ENCODE peak calls at places on chromosomes 12 and 14, in five cellular contexts. S, R, Q, U and I are unnamed samples. For H3K4me1, the result is how much of the 10 kb centered on the place peaks cover.

GRCh38 chr12:122064780-122065588 is 13.6 kb upstream of the MLXIP start:
- DNase-seq in R (peak), U (peak), S (peak), Q (peak), I (no peak)

GRCh38 chr12:64088431-64089349 is 133.4 kb downstream of the KICS2 start:
- DNase-seq in S (peak), Q (no peak), U (peak), R (peak), I (peak)

GRCh38 chr14:61561144-61561543 is 134.2 kb upstream of the HIF1A start:
- DNase-seq in S (peak), R (no peak), U (peak), Q (peak), I (no peak)

GRCh38 chr12:108704527-108704926 is 26.8 kb downstream of the CORO1C start:
- DNase-seq in U (no peak), S (no peak), R (no peak), Q (no peak), I (no peak)

GRCh38 chr12:110807640-110808039 is 39.1 kb upstream of the CCDC63 start:
- DNase-seq in R (no peak), U (no peak), S (no peak), Q (no peak), I (no peak)

GRCh38 chr12:92034858-92035401 is 110.7 kb downstream of the BTG1 start:
- DNase-seq in Q (no peak), S (peak), R (peak), U (peak), I (no peak)

GRCh38 chr12:114015851-114016250 is 49.7 kb upstream of the RBM19 start:
- DNase-seq in S (no peak), U (no peak), Q (peak), R (no peak), I (no peak)

GRCh38 chr12:6936642-6937480 is 6.8 kb upstream of the RNU7-1 start:
- DNase-seq in S (no peak), Q (no peak), U (no peak), R (peak), I (no peak)

GRCh38 chr14:92570863-92571262 is 57.3 kb downstream of the RIN3 start:
- DNase-seq in S (no peak), R (no peak), U (no peak), Q (no peak), I (no peak)

GRCh38 chr12:25852792-25853191 is 105.7 kb upstream of the RASSF8 start:
- DNase-seq in U (peak), R (no peak), S (peak), Q (no peak), I (no peak)

GRCh38 chr12:459050-459429 is 699 bp upstream of the B4GALNT3 start:
- DNase-seq in R (no peak), Q (no peak), U (no peak), S (no peak), I (no peak)

GRCh38 chr14:68705741-68706283 is 87.1 kb downstream of the ZFP36L1 start:
- DNase-seq in U (no peak), S (no peak), Q (no peak), R (no peak), I (no peak)

GRCh38 chr14:105059035-105059916 is 6.0 kb downstream of the GPR132 start:
- DNase-seq in R (peak), U (no peak), S (no peak), Q (peak), I (no peak)

GRCh38 chr12:13206560-13206897 is 10.0 kb downstream of the EMP1 start:
- DNase-seq in R (no peak), S (no peak), U (no peak), Q (no peak), I (no peak)

GRCh38 chr12:13205809-13206559 is 9.5 kb downstream of the EMP1 start:
- DNase-seq in Q (no peak), S (peak), U (peak), R (no peak), I (no peak)

GRCh38 chr12:13200841-13201240 is 4.3 kb downstream of the EMP1 start:
- DNase-seq in Q (no peak), S (no peak), U (no peak), R (no peak), I (no peak)

GRCh38 chr12:13203028-13203922 is 6.7 kb downstream of the EMP1 start:
- DNase-seq in Q (peak), S (no peak), U (peak), R (peak), I (no peak)

DNA sequence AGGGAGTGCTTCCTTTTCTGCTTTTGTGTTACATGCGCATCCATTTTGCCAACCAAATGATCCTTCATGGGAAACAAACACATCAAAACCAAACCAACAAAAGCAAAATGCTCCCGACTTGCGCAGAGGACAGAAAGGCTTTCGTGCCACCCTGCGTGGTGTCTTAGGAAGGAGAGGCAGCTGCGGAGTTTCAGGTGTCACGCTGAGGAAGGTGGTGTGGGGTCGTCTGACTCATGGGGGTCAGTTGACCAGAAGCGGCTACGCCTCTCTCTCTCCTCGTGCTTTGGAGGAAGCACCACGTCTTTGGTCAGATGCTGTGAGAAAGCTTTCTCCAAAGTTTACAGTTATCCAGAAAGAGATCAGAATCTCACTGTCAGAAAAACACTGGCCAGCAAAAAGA is 7.9 kb downstream of the EMP1 start:
- DNase-seq in S (peak), Q (peak), U (peak), R (no peak), I (no peak)
- H3K4me1 ChIP-seq in S (half or more), Q (under half), U (under half), R (under half), I (under half)

DNA sequence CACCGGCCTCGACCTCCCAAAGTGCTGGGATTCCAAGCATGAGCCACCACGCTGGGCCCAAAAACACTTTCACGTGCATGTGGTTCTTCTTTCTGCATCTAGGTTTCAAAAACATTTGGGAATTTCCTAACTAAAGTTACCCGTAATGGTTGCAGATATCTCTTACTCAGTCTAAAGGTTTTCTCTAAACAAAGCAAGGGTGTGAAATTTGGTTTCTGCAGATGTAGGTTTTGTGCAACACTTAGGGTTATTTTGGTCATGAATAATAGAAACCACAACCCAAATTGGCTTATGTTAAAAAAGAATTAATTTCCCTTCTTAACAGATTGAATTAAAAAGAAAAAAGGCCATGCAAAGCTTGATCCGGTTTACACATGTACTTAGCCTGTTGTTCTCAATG is 491.4 kb upstream of the FLRT2 start:
- DNase-seq in U (no peak), Q (no peak), R (no peak), S (no peak), I (no peak)
- H3K4me3 ChIP-seq in U (no peak), Q (no peak), R (no peak), S (no peak), I (no peak)

DNA sequence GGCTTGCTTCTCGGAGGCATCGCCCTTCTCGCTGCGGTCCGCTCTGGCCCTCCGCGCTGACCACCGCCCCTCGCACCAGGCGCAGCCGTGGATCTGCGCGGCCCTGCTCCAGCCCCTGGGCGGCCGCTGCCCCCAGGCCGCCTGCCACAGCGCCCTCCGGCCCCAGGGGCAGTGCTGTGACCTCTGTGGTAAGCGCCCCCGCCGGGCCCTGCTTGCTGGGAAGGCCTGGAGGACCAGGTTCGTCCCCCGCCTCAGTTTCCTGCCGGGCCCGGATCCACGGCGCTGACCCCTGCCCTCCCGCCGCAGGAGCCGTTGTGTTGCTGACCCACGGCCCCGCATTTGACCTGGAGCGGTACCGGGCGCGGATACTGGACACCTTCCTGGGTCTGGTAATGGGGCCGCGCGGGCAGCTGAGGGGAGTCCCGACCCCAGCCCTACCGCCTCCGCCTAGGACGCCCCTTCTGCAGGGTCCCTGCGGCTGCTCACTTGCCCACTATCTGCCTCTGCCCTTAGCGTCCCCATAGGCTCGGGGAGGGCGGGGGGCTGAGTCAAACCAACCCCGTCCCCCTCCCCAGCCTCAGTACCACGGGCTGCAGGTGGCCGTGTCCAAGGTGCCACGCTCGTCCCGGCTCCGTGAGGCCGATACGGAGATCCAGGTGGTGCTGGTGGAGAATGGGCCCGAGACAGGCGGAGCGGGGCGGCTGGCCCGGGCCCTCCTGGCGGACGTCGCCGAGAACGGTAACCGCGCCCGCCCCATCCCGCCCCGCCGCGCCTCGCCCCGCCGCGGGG is 7.1 kb downstream of the AMN start:
- DNase-seq in U (no peak), S (no peak), Q (peak), R (peak), I (no peak)
- H3K27ac ChIP-seq in U (no peak), S (no peak), Q (no peak), R (no peak), I (no peak)

DNA sequence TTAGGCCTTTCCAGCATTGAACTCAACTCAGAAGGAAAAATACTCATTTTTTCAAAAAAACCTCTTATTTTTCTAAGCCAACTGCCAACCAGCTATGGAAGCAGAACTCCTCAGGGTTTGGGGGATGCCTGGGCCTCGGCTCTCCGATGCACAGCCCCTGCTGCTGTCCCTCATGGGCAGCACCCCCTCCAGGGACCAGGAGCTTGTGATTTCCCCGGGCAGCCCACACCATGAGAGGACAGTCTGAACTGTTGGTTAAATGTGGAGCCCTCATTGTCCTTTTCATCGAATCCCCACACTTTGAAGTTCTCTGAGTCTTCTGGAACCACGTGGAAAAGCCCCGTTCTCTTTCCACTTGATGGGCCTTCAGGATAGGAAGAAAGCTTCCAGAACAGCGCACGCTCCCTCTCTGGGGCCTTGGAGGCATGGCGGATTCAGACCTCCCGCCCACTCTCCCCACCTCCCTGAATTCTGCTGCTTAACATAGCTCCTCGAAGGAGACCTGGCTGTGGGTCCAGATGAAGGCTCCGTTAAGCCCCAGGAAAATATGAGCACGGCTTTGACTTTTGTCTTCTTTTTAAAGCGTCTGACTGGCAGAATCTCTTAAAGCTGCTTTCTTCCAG is 156.6 kb downstream of the CALM1 start:
- DNase-seq in S (no peak), U (no peak), Q (peak), R (peak), I (no peak)
- H3K4me1 ChIP-seq in S (under half), U (under half), Q (under half), R (under half), I (under half)

DNA sequence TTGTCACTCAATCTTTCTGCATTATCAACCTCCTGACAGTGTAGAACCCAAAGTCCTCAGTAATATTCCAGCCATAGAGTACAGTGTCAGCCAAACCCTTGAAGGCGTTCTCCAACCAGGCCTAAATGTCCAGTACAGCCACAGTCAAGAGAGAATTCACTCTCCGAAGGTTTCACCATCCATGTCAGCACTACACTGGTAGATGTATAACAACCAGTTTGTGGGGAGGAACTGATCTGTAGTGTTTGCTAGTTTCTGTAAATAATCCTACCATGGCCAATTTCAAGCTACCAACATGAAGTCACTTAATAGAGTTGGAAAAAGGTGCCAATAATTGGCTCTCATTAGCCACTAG is 456 bp upstream of the MDP1 start:
- DNase-seq in U (no peak), Q (no peak), S (no peak), R (no peak), I (no peak)
- H3K4me3 ChIP-seq in U (no peak), Q (no peak), S (peak), R (no peak), I (no peak)

GRCh38 chr14:99602054-99602787 is 1.8 kb downstream of the CCDC85C start:
- DNase-seq in S (no peak), Q (peak), U (no peak), R (no peak), I (no peak)
- H3K27ac ChIP-seq in S (peak), Q (no peak), U (peak), R (peak), I (no peak)

GRCh38 chr12:119375619-119376018 is 41.1 kb downstream of the CCDC60 start:
- DNase-seq in Q (no peak), U (no peak), R (no peak), S (no peak), I (no peak)
- H3K4me1 ChIP-seq in Q (under half), U (half or more), R (under half), S (under half), I (under half)

GRCh38 chr12:116123511-116124258 is 153.8 kb downstream of the MED13L start:
- DNase-seq in S (peak), R (peak), Q (peak), U (peak), I (no peak)
- H3K4me3 ChIP-seq in S (peak), R (peak), Q (peak), U (no peak), I (no peak)